ENCODE peak calls at places on chromosome 12, in ten cellular contexts. W, G, N, C, F, X, O, D, T and M are unnamed samples.

GRCh38 chr12:48001426-48002178 is 2.7 kb downstream of the COL2A1 start:
- DNase-seq in X (no peak), T (no peak), W (no peak), F (no peak), G (peak; percentile 10), C (peak; percentile 72), O (peak; percentile 24), N (peak; percentile 83), D (peak; percentile 67), M (peak; percentile 75)

GRCh38 chr12:78645956-78646355 is 218.6 kb upstream of the SYT1 start:
- DNase-seq in T (no peak), N (no peak), F (no peak), C (no peak), G (no peak), D (no peak), O (peak; percentile 20), X (no peak), W (no peak), M (peak; percentile 59)

GRCh38 chr12:29517265-29517664 is 19.8 kb upstream of the OVCH1 start:
- DNase-seq in F (no peak), O (no peak), C (no peak), N (peak; percentile 17), G (no peak), D (no peak), W (no peak), T (no peak), X (no peak), M (no peak)

GRCh38 chr12:113228394-113229028 is 7.2 kb downstream of the TPCN1 start:
- DNase-seq in G (no peak), W (no peak), T (no peak), D (no peak), O (no peak), C (peak; percentile 7), X (no peak), N (no peak), F (no peak), M (no peak)

GRCh38 chr12:120978296-120979219 is at the start of gene HNF1A:
- DNase-seq in G (no peak), W (no peak), T (no peak), X (no peak), N (no peak), C (no peak), O (no peak), F (no peak), D (no peak), M (no peak)

GRCh38 chr12:2248087-2248900 is 195.5 kb downstream of the CACNA1C start:
- DNase-seq in C (peak; percentile 52), F (no peak), G (peak; percentile 53), X (no peak), T (no peak), O (no peak), N (no peak), W (no peak), D (no peak), M (peak; percentile 67)

GRCh38 chr12:108099085-108099484 is 30.0 kb upstream of the WSCD2 start:
- DNase-seq in G (no peak), D (no peak), X (no peak), N (no peak), C (peak; percentile 35), T (no peak), O (no peak), F (no peak), W (no peak), M (no peak)

GRCh38 chr12:62267026-62267425 is 6.8 kb downstream of the USP15 start:
- DNase-seq in G (no peak), F (no peak), T (no peak), N (no peak), W (no peak), O (no peak), C (no peak), D (no peak), X (no peak), M (no peak)

GRCh38 chr12:99383258-99383657 is 264.3 kb upstream of the GARIN6 start:
- DNase-seq in G (no peak), X (no peak), C (no peak), F (no peak), N (no peak), D (no peak), T (no peak), O (no peak), W (no peak), M (no peak)

GRCh38 chr12:25041006-25041741 is 92.3 kb upstream of the BCAT1 start:
- DNase-seq in W (no peak), G (peak; percentile 79), T (no peak), N (no peak), F (no peak), D (no peak), C (no peak), O (peak; percentile 3), X (no peak), M (no peak)

GRCh38 chr12:68405292-68405900 is 73.2 kb upstream of the MDM1 start:
- DNase-seq in D (no peak), O (peak; percentile 65), C (peak; percentile 45), F (no peak), G (peak; percentile 67), N (no peak), W (no peak), X (no peak), T (no peak), M (peak; percentile 34)

GRCh38 chr12:105485321-105485910 is 154.9 kb downstream of the C12orf75 start:
- DNase-seq in N (no peak), C (peak; percentile 75), O (peak; percentile 93), W (peak; percentile 51), T (no peak), F (no peak), D (peak; percentile 56), X (no peak), G (peak; percentile 96), M (peak; percentile 58)

GRCh38 chr12:18165422-18165871 is 75.5 kb upstream of the RERGL start:
- DNase-seq in N (no peak), C (peak; percentile 76), W (no peak), X (no peak), G (peak; percentile 37), O (peak; percentile 57), D (no peak), T (no peak), F (no peak), M (peak; percentile 56)

GRCh38 chr12:57462307-57463253 is 3.0 kb downstream of the GLI1 start:
- DNase-seq in D (peak; percentile 87), F (peak; percentile 85), C (peak; percentile 88), X (peak; percentile 91), W (peak; percentile 84), O (peak; percentile 90), T (peak; percentile 85), N (peak; percentile 92), G (peak; percentile 78), M (peak; percentile 81)

GRCh38 chr12:114425031-114425626 is 19.2 kb upstream of the TBX5 start:
- DNase-seq in G (no peak), F (no peak), C (peak; percentile 90), O (peak; percentile 66), W (no peak), D (no peak), T (no peak), N (no peak), X (no peak), M (peak; percentile 75)

GRCh38 chr12:14901228-14901562 is 15.5 kb upstream of the MGP start:
- DNase-seq in X (no peak), T (no peak), G (no peak), D (peak; percentile 52), W (no peak), F (no peak), O (no peak), C (no peak), N (peak; percentile 36), M (no peak)

GRCh38 chr12:16609140-16609539 is 3.2 kb upstream of the LMO3 start:
- DNase-seq in O (no peak), T (no peak), W (no peak), N (no peak), D (no peak), G (no peak), F (no peak), X (no peak), C (no peak), M (no peak)

GRCh38 chr12:118311666-118312065 is 61.0 kb downstream of the TAOK3 start:
- DNase-seq in W (no peak), G (no peak), T (no peak), C (no peak), X (no peak), N (no peak), O (no peak), F (no peak), D (no peak), M (no peak)

GRCh38 chr12:98456583-98457573 is 58.5 kb upstream of the TMPO start:
- DNase-seq in N (peak; percentile 40), G (no peak), F (peak; percentile 15), C (peak; percentile 86), D (peak; percentile 62), O (peak; percentile 52), W (peak; percentile 28), X (peak; percentile 5), T (no peak), M (peak; percentile 67)

GRCh38 chr12:120261951-120262851 is 3.3 kb downstream of the PXN start:
- DNase-seq in T (no peak), F (no peak), X (no peak), G (no peak), W (peak; percentile 63), N (no peak), D (no peak), O (no peak), C (peak; percentile 58), M (peak; percentile 62)

GRCh38 chr12:124916370-124917134 is 2.1 kb upstream of the UBC start:
- DNase-seq in O (peak; percentile 92), N (no peak), W (peak; percentile 91), T (no peak), D (peak; percentile 75), C (peak; percentile 99), X (peak; percentile 59), F (peak; percentile 55), G (peak; percentile 84), M (peak; percentile 97)

GRCh38 chr12:29067430-29067829 is 81.6 kb upstream of the FAR2 start:
- DNase-seq in C (no peak), O (no peak), W (peak; percentile 24), T (no peak), X (no peak), F (no peak), D (no peak), N (no peak), G (no peak), M (no peak)

GRCh38 chr12:62760779-62761178 is 174.2 kb downstream of the PPM1H start:
- DNase-seq in N (no peak), O (peak; percentile 33), D (no peak), F (no peak), T (no peak), W (no peak), X (no peak), G (peak; percentile 94), C (no peak), M (no peak)

GRCh38 chr12:125113800-125114199 is 48.6 kb downstream of the AACS start:
- DNase-seq in G (no peak), N (no peak), X (no peak), T (no peak), D (no peak), C (no peak), W (no peak), F (no peak), O (no peak), M (no peak)

GRCh38 chr12:34291426-34291901 is 269.2 kb downstream of the ALG10 start:
- DNase-seq in C (no peak), O (no peak), F (no peak), N (no peak), G (no peak), T (no peak), X (no peak), W (no peak), D (no peak), M (no peak)

GRCh38 chr12:52038447-52038846 is 12.8 kb upstream of the NR4A1 start:
- DNase-seq in X (no peak), D (no peak), F (no peak), O (peak; percentile 53), N (no peak), G (no peak), C (peak; percentile 71), W (no peak), T (no peak), M (peak; percentile 54)

GRCh38 chr12:132503611-132504204 is 13.8 kb downstream of the FBRSL1 start:
- DNase-seq in N (no peak), X (no peak), G (no peak), T (no peak), F (no peak), W (no peak), C (no peak), O (peak; percentile 39), D (no peak), M (no peak)

GRCh38 chr12:119594399-119594730 is 791 bp downstream of the TMEM233 start:
- DNase-seq in D (no peak), N (peak; percentile 46), F (no peak), O (no peak), T (no peak), G (no peak), X (no peak), W (no peak), C (peak; percentile 7), M (no peak)